ENCODE peak calls at places on chromosome 17, in eight cellular contexts. One of them, this sample, is unnamed.
A peak's percentile ranks its signal among the peaks of the same experiment; 100 is the strongest.

GRCh38 chr17:28173071-28173561 is 130.6 kb downstream of the NLK start:
- ATAC-seq in aorta: no peak
- ATAC-seq in Right ventricle myocardium inferior: no peak
- ATAC-seq in left lung: no peak
- ATAC-seq in CD4-positive, alpha-beta T cell: no peak
- ATAC-seq in RWPE2: no peak
- ATAC-seq in body of pancreas: no peak
- ATAC-seq in activated naive CD4-positive, alpha-beta T cell treated with anti-CD3 and anti-CD28 coated beads, Interleukin-2, amount 50 U/mL, for 72 hours: no peak
- ATAC-seq in this sample: no peak

GRCh38 chr17:61809816-61810392 is 53.4 kb downstream of the BRIP1 start:
- ATAC-seq in body of pancreas: no peak
- ATAC-seq in activated naive CD4-positive, alpha-beta T cell treated with anti-CD3 and anti-CD28 coated beads, Interleukin-2, amount 50 U/mL, for 72 hours: no peak
- ATAC-seq in Right ventricle myocardium inferior: no peak
- ATAC-seq in CD4-positive, alpha-beta T cell: no peak
- ATAC-seq in RWPE2: peak; percentile 64
- ATAC-seq in left lung: no peak
- ATAC-seq in aorta: no peak
- ATAC-seq in this sample: no peak

GRCh38 chr17:72735602-72736001 is 356.9 kb downstream of the SLC39A11 start:
- ATAC-seq in activated naive CD4-positive, alpha-beta T cell treated with anti-CD3 and anti-CD28 coated beads, Interleukin-2, amount 50 U/mL, for 72 hours: no peak
- ATAC-seq in CD4-positive, alpha-beta T cell: no peak
- ATAC-seq in Right ventricle myocardium inferior: no peak
- ATAC-seq in body of pancreas: no peak
- ATAC-seq in left lung: no peak
- ATAC-seq in aorta: no peak
- ATAC-seq in RWPE2: no peak
- ATAC-seq in this sample: no peak

GRCh38 chr17:41324180-41325075 is 8.9 kb upstream of the KRTAP17-1 start:
- ATAC-seq in left lung: peak; percentile 72
- ATAC-seq in RWPE2: peak; percentile 68
- ATAC-seq in activated naive CD4-positive, alpha-beta T cell treated with anti-CD3 and anti-CD28 coated beads, Interleukin-2, amount 50 U/mL, for 72 hours: peak; percentile 49
- ATAC-seq in Right ventricle myocardium inferior: no peak
- ATAC-seq in aorta: no peak
- ATAC-seq in CD4-positive, alpha-beta T cell: no peak
- ATAC-seq in body of pancreas: peak; percentile 30
- ATAC-seq in this sample: peak; percentile 51

GRCh38 chr17:21363776-21364642 is 12.1 kb upstream of the KCNJ12 start:
- ATAC-seq in body of pancreas: no peak
- ATAC-seq in activated naive CD4-positive, alpha-beta T cell treated with anti-CD3 and anti-CD28 coated beads, Interleukin-2, amount 50 U/mL, for 72 hours: no peak
- ATAC-seq in left lung: no peak
- ATAC-seq in Right ventricle myocardium inferior: no peak
- ATAC-seq in aorta: no peak
- ATAC-seq in RWPE2: no peak
- ATAC-seq in CD4-positive, alpha-beta T cell: no peak
- ATAC-seq in this sample: no peak

GRCh38 chr17:29293890-29294579 is at the start of gene NUFIP2:
- ATAC-seq in left lung: peak; percentile 94
- ATAC-seq in aorta: peak; percentile 98
- ATAC-seq in body of pancreas: peak; percentile 96
- ATAC-seq in activated naive CD4-positive, alpha-beta T cell treated with anti-CD3 and anti-CD28 coated beads, Interleukin-2, amount 50 U/mL, for 72 hours: peak; percentile 90
- ATAC-seq in Right ventricle myocardium inferior: peak; percentile 97
- ATAC-seq in CD4-positive, alpha-beta T cell: peak; percentile 84
- ATAC-seq in RWPE2: peak; percentile 95
- ATAC-seq in this sample: peak; percentile 94

GRCh38 chr17:29412780-29413565 is 22.8 kb downstream of the TAOK1 start:
- ATAC-seq in aorta: no peak
- ATAC-seq in Right ventricle myocardium inferior: no peak
- ATAC-seq in activated naive CD4-positive, alpha-beta T cell treated with anti-CD3 and anti-CD28 coated beads, Interleukin-2, amount 50 U/mL, for 72 hours: peak; percentile 64
- ATAC-seq in CD4-positive, alpha-beta T cell: no peak
- ATAC-seq in left lung: peak; percentile 60
- ATAC-seq in RWPE2: peak; percentile 73
- ATAC-seq in body of pancreas: no peak
- ATAC-seq in this sample: peak; percentile 38

GRCh38 chr17:77147357-77147801 is 6.6 kb downstream of the SEC14L1 start:
- ATAC-seq in activated naive CD4-positive, alpha-beta T cell treated with anti-CD3 and anti-CD28 coated beads, Interleukin-2, amount 50 U/mL, for 72 hours: peak; percentile 56
- ATAC-seq in CD4-positive, alpha-beta T cell: no peak
- ATAC-seq in left lung: peak; percentile 67
- ATAC-seq in body of pancreas: peak; percentile 45
- ATAC-seq in aorta: no peak
- ATAC-seq in Right ventricle myocardium inferior: no peak
- ATAC-seq in RWPE2: no peak
- ATAC-seq in this sample: no peak

GRCh38 chr17:3828151-3828851 is 17.7 kb downstream of the NCBP3 start:
- ATAC-seq in CD4-positive, alpha-beta T cell: no peak
- ATAC-seq in aorta: no peak
- ATAC-seq in RWPE2: no peak
- ATAC-seq in left lung: no peak
- ATAC-seq in activated naive CD4-positive, alpha-beta T cell treated with anti-CD3 and anti-CD28 coated beads, Interleukin-2, amount 50 U/mL, for 72 hours: no peak
- ATAC-seq in body of pancreas: no peak
- ATAC-seq in Right ventricle myocardium inferior: peak; percentile 87
- ATAC-seq in this sample: no peak

GRCh38 chr17:73320601-73321264 is 8.9 kb upstream of the CDC42EP4 start:
- ATAC-seq in CD4-positive, alpha-beta T cell: no peak
- ATAC-seq in aorta: no peak
- ATAC-seq in activated naive CD4-positive, alpha-beta T cell treated with anti-CD3 and anti-CD28 coated beads, Interleukin-2, amount 50 U/mL, for 72 hours: no peak
- ATAC-seq in RWPE2: no peak
- ATAC-seq in body of pancreas: no peak
- ATAC-seq in Right ventricle myocardium inferior: no peak
- ATAC-seq in left lung: no peak
- ATAC-seq in this sample: no peak

GRCh38 chr17:81576621-81577277 is 24.6 kb upstream of the FAAP100 start:
- ATAC-seq in left lung: peak; percentile 77
- ATAC-seq in body of pancreas: peak; percentile 33
- ATAC-seq in activated naive CD4-positive, alpha-beta T cell treated with anti-CD3 and anti-CD28 coated beads, Interleukin-2, amount 50 U/mL, for 72 hours: no peak
- ATAC-seq in RWPE2: peak; percentile 83
- ATAC-seq in Right ventricle myocardium inferior: no peak
- ATAC-seq in aorta: no peak
- ATAC-seq in CD4-positive, alpha-beta T cell: no peak
- ATAC-seq in this sample: no peak

GRCh38 chr17:79714746-79715145 is 16.0 kb upstream of the ENPP7 start:
- ATAC-seq in CD4-positive, alpha-beta T cell: no peak
- ATAC-seq in RWPE2: no peak
- ATAC-seq in activated naive CD4-positive, alpha-beta T cell treated with anti-CD3 and anti-CD28 coated beads, Interleukin-2, amount 50 U/mL, for 72 hours: no peak
- ATAC-seq in Right ventricle myocardium inferior: no peak
- ATAC-seq in left lung: no peak
- ATAC-seq in aorta: no peak
- ATAC-seq in body of pancreas: no peak
- ATAC-seq in this sample: no peak

GRCh38 chr17:65553009-65553645 is 8.3 kb downstream of the AXIN2 start:
- ATAC-seq in activated naive CD4-positive, alpha-beta T cell treated with anti-CD3 and anti-CD28 coated beads, Interleukin-2, amount 50 U/mL, for 72 hours: peak; percentile 67
- ATAC-seq in aorta: no peak
- ATAC-seq in CD4-positive, alpha-beta T cell: no peak
- ATAC-seq in left lung: no peak
- ATAC-seq in Right ventricle myocardium inferior: no peak
- ATAC-seq in body of pancreas: no peak
- ATAC-seq in RWPE2: no peak
- ATAC-seq in this sample: no peak

GRCh38 chr17:56823848-56824247 is 9.9 kb downstream of the C17orf67 start:
- ATAC-seq in left lung: no peak
- ATAC-seq in body of pancreas: no peak
- ATAC-seq in aorta: no peak
- ATAC-seq in RWPE2: no peak
- ATAC-seq in CD4-positive, alpha-beta T cell: no peak
- ATAC-seq in activated naive CD4-positive, alpha-beta T cell treated with anti-CD3 and anti-CD28 coated beads, Interleukin-2, amount 50 U/mL, for 72 hours: no peak
- ATAC-seq in Right ventricle myocardium inferior: no peak
- ATAC-seq in this sample: no peak

GRCh38 chr17:31967643-31968042 is 30.8 kb downstream of the SUZ12 start:
- ATAC-seq in aorta: no peak
- ATAC-seq in body of pancreas: no peak
- ATAC-seq in left lung: no peak
- ATAC-seq in activated naive CD4-positive, alpha-beta T cell treated with anti-CD3 and anti-CD28 coated beads, Interleukin-2, amount 50 U/mL, for 72 hours: no peak
- ATAC-seq in CD4-positive, alpha-beta T cell: no peak
- ATAC-seq in RWPE2: no peak
- ATAC-seq in Right ventricle myocardium inferior: no peak
- ATAC-seq in this sample: no peak

GRCh38 chr17:56173026-56173425 is 19.8 kb downstream of the ANKFN1 start:
- ATAC-seq in Right ventricle myocardium inferior: peak; percentile 26
- ATAC-seq in activated naive CD4-positive, alpha-beta T cell treated with anti-CD3 and anti-CD28 coated beads, Interleukin-2, amount 50 U/mL, for 72 hours: no peak
- ATAC-seq in aorta: no peak
- ATAC-seq in CD4-positive, alpha-beta T cell: no peak
- ATAC-seq in left lung: peak; percentile 8
- ATAC-seq in RWPE2: no peak
- ATAC-seq in body of pancreas: no peak
- ATAC-seq in this sample: no peak

GRCh38 chr17:64378890-64379354 is 11.7 kb downstream of the PECAM1 start:
- ATAC-seq in aorta: no peak
- ATAC-seq in RWPE2: no peak
- ATAC-seq in Right ventricle myocardium inferior: no peak
- ATAC-seq in left lung: peak; percentile 22
- ATAC-seq in activated naive CD4-positive, alpha-beta T cell treated with anti-CD3 and anti-CD28 coated beads, Interleukin-2, amount 50 U/mL, for 72 hours: no peak
- ATAC-seq in CD4-positive, alpha-beta T cell: no peak
- ATAC-seq in body of pancreas: no peak
- ATAC-seq in this sample: no peak

GRCh38 chr17:62804025-62804424 is 4.1 kb downstream of the MARCHF10 start:
- ATAC-seq in CD4-positive, alpha-beta T cell: no peak
- ATAC-seq in RWPE2: no peak
- ATAC-seq in left lung: no peak
- ATAC-seq in Right ventricle myocardium inferior: no peak
- ATAC-seq in activated naive CD4-positive, alpha-beta T cell treated with anti-CD3 and anti-CD28 coated beads, Interleukin-2, amount 50 U/mL, for 72 hours: no peak
- ATAC-seq in body of pancreas: no peak
- ATAC-seq in aorta: no peak
- ATAC-seq in this sample: no peak

GRCh38 chr17:75433223-75433622 is 23.2 kb upstream of the TMEM94 start:
- ATAC-seq in RWPE2: no peak
- ATAC-seq in activated naive CD4-positive, alpha-beta T cell treated with anti-CD3 and anti-CD28 coated beads, Interleukin-2, amount 50 U/mL, for 72 hours: no peak
- ATAC-seq in CD4-positive, alpha-beta T cell: no peak
- ATAC-seq in aorta: no peak
- ATAC-seq in Right ventricle myocardium inferior: no peak
- ATAC-seq in body of pancreas: no peak
- ATAC-seq in left lung: no peak
- ATAC-seq in this sample: no peak

GRCh38 chr17:4365628-4366311 is 705 bp downstream of the UBE2G1 start:
- ATAC-seq in Right ventricle myocardium inferior: peak; percentile 7
- ATAC-seq in aorta: peak; percentile 53
- ATAC-seq in RWPE2: peak; percentile 28
- ATAC-seq in activated naive CD4-positive, alpha-beta T cell treated with anti-CD3 and anti-CD28 coated beads, Interleukin-2, amount 50 U/mL, for 72 hours: peak; percentile 18
- ATAC-seq in body of pancreas: peak; percentile 12
- ATAC-seq in CD4-positive, alpha-beta T cell: no peak
- ATAC-seq in left lung: peak; percentile 26
- ATAC-seq in this sample: peak; percentile 23

GRCh38 chr17:39834017-39834416 is 30.1 kb downstream of the IKZF3 start:
- ATAC-seq in RWPE2: no peak
- ATAC-seq in activated naive CD4-positive, alpha-beta T cell treated with anti-CD3 and anti-CD28 coated beads, Interleukin-2, amount 50 U/mL, for 72 hours: peak; percentile 98
- ATAC-seq in body of pancreas: no peak
- ATAC-seq in aorta: no peak
- ATAC-seq in CD4-positive, alpha-beta T cell: no peak
- ATAC-seq in left lung: no peak
- ATAC-seq in Right ventricle myocardium inferior: no peak
- ATAC-seq in this sample: no peak

GRCh38 chr17:20262116-20262977 is 205.0 kb downstream of the LGALS9B start:
- ATAC-seq in RWPE2: no peak
- ATAC-seq in left lung: no peak
- ATAC-seq in CD4-positive, alpha-beta T cell: peak; percentile 89
- ATAC-seq in activated naive CD4-positive, alpha-beta T cell treated with anti-CD3 and anti-CD28 coated beads, Interleukin-2, amount 50 U/mL, for 72 hours: peak; percentile 61
- ATAC-seq in aorta: no peak
- ATAC-seq in Right ventricle myocardium inferior: no peak
- ATAC-seq in body of pancreas: no peak
- ATAC-seq in this sample: no peak

GRCh38 chr17:79097226-79098055 is 22.8 kb downstream of the ENGASE start:
- ATAC-seq in Right ventricle myocardium inferior: no peak
- ATAC-seq in aorta: no peak
- ATAC-seq in RWPE2: no peak
- ATAC-seq in CD4-positive, alpha-beta T cell: no peak
- ATAC-seq in activated naive CD4-positive, alpha-beta T cell treated with anti-CD3 and anti-CD28 coated beads, Interleukin-2, amount 50 U/mL, for 72 hours: peak; percentile 25
- ATAC-seq in body of pancreas: no peak
- ATAC-seq in left lung: no peak
- ATAC-seq in this sample: no peak

GRCh38 chr17:17783825-17784598 is 52.8 kb downstream of the SREBF1 start:
- ATAC-seq in left lung: peak; percentile 7
- ATAC-seq in RWPE2: no peak
- ATAC-seq in body of pancreas: peak; percentile 3
- ATAC-seq in activated naive CD4-positive, alpha-beta T cell treated with anti-CD3 and anti-CD28 coated beads, Interleukin-2, amount 50 U/mL, for 72 hours: peak; percentile 3
- ATAC-seq in Right ventricle myocardium inferior: peak; percentile 8
- ATAC-seq in aorta: no peak
- ATAC-seq in CD4-positive, alpha-beta T cell: no peak
- ATAC-seq in this sample: no peak

GRCh38 chr17:4101127-4101798 is 41.6 kb downstream of the ZZEF1 start:
- ATAC-seq in Right ventricle myocardium inferior: peak; percentile 13
- ATAC-seq in aorta: no peak
- ATAC-seq in body of pancreas: no peak
- ATAC-seq in left lung: peak; percentile 63
- ATAC-seq in RWPE2: no peak
- ATAC-seq in CD4-positive, alpha-beta T cell: peak; percentile 82
- ATAC-seq in activated naive CD4-positive, alpha-beta T cell treated with anti-CD3 and anti-CD28 coated beads, Interleukin-2, amount 50 U/mL, for 72 hours: peak; percentile 34
- ATAC-seq in this sample: peak; percentile 20

GRCh38 chr17:64455993-64456885 is 7.3 kb downstream of the MILR1 start:
- ATAC-seq in RWPE2: no peak
- ATAC-seq in CD4-positive, alpha-beta T cell: peak; percentile 59
- ATAC-seq in body of pancreas: no peak
- ATAC-seq in left lung: peak; percentile 35
- ATAC-seq in activated naive CD4-positive, alpha-beta T cell treated with anti-CD3 and anti-CD28 coated beads, Interleukin-2, amount 50 U/mL, for 72 hours: no peak
- ATAC-seq in aorta: no peak
- ATAC-seq in Right ventricle myocardium inferior: peak; percentile 28
- ATAC-seq in this sample: peak; percentile 24

GRCh38 chr17:38536661-38537060 is 69.1 kb downstream of the SRCIN1 start:
- ATAC-seq in body of pancreas: no peak
- ATAC-seq in CD4-positive, alpha-beta T cell: no peak
- ATAC-seq in activated naive CD4-positive, alpha-beta T cell treated with anti-CD3 and anti-CD28 coated beads, Interleukin-2, amount 50 U/mL, for 72 hours: no peak
- ATAC-seq in aorta: no peak
- ATAC-seq in RWPE2: no peak
- ATAC-seq in left lung: no peak
- ATAC-seq in Right ventricle myocardium inferior: no peak
- ATAC-seq in this sample: no peak

GRCh38 chr17:49547566-49547965 is 28.1 kb upstream of the NXPH3 start:
- ATAC-seq in left lung: no peak
- ATAC-seq in RWPE2: no peak
- ATAC-seq in activated naive CD4-positive, alpha-beta T cell treated with anti-CD3 and anti-CD28 coated beads, Interleukin-2, amount 50 U/mL, for 72 hours: no peak
- ATAC-seq in body of pancreas: peak; percentile 36
- ATAC-seq in aorta: no peak
- ATAC-seq in Right ventricle myocardium inferior: peak; percentile 84
- ATAC-seq in CD4-positive, alpha-beta T cell: no peak
- ATAC-seq in this sample: no peak

GRCh38 chr17:2266865-2267228 is 36.7 kb downstream of the SMG6 start:
- ATAC-seq in left lung: no peak
- ATAC-seq in aorta: no peak
- ATAC-seq in activated naive CD4-positive, alpha-beta T cell treated with anti-CD3 and anti-CD28 coated beads, Interleukin-2, amount 50 U/mL, for 72 hours: no peak
- ATAC-seq in body of pancreas: no peak
- ATAC-seq in RWPE2: no peak
- ATAC-seq in Right ventricle myocardium inferior: no peak
- ATAC-seq in CD4-positive, alpha-beta T cell: no peak
- ATAC-seq in this sample: no peak

GRCh38 chr17:9360610-9361571 is 214.7 kb downstream of the STX8 start:
- ATAC-seq in Right ventricle myocardium inferior: peak; percentile 72
- ATAC-seq in activated naive CD4-positive, alpha-beta T cell treated with anti-CD3 and anti-CD28 coated beads, Interleukin-2, amount 50 U/mL, for 72 hours: no peak
- ATAC-seq in CD4-positive, alpha-beta T cell: no peak
- ATAC-seq in left lung: peak; percentile 82
- ATAC-seq in body of pancreas: peak; percentile 60
- ATAC-seq in RWPE2: peak; percentile 76
- ATAC-seq in aorta: peak; percentile 67
- ATAC-seq in this sample: no peak

GRCh38 chr17:38867179-38867994 is 2.5 kb upstream of the LASP1 start:
- ATAC-seq in body of pancreas: no peak
- ATAC-seq in activated naive CD4-positive, alpha-beta T cell treated with anti-CD3 and anti-CD28 coated beads, Interleukin-2, amount 50 U/mL, for 72 hours: no peak
- ATAC-seq in Right ventricle myocardium inferior: no peak
- ATAC-seq in aorta: no peak
- ATAC-seq in CD4-positive, alpha-beta T cell: no peak
- ATAC-seq in left lung: no peak
- ATAC-seq in RWPE2: no peak
- ATAC-seq in this sample: no peak

GRCh38 chr17:7471729-7472128 is 7.7 kb downstream of the ZBTB4 start:
- ATAC-seq in CD4-positive, alpha-beta T cell: peak; percentile 27
- ATAC-seq in activated naive CD4-positive, alpha-beta T cell treated with anti-CD3 and anti-CD28 coated beads, Interleukin-2, amount 50 U/mL, for 72 hours: no peak
- ATAC-seq in RWPE2: no peak
- ATAC-seq in body of pancreas: no peak
- ATAC-seq in left lung: no peak
- ATAC-seq in aorta: no peak
- ATAC-seq in Right ventricle myocardium inferior: no peak
- ATAC-seq in this sample: no peak

GRCh38 chr17:63431939-63432804 is 13.9 kb downstream of the CYB561 start:
- ATAC-seq in Right ventricle myocardium inferior: no peak
- ATAC-seq in body of pancreas: no peak
- ATAC-seq in left lung: peak; percentile 62
- ATAC-seq in RWPE2: no peak
- ATAC-seq in aorta: no peak
- ATAC-seq in activated naive CD4-positive, alpha-beta T cell treated with anti-CD3 and anti-CD28 coated beads, Interleukin-2, amount 50 U/mL, for 72 hours: no peak
- ATAC-seq in CD4-positive, alpha-beta T cell: no peak
- ATAC-seq in this sample: no peak

GRCh38 chr17:41505836-41506767 is 690 bp upstream of the KRT13 start:
- ATAC-seq in aorta: no peak
- ATAC-seq in body of pancreas: no peak
- ATAC-seq in activated naive CD4-positive, alpha-beta T cell treated with anti-CD3 and anti-CD28 coated beads, Interleukin-2, amount 50 U/mL, for 72 hours: no peak
- ATAC-seq in CD4-positive, alpha-beta T cell: no peak
- ATAC-seq in left lung: peak; percentile 75
- ATAC-seq in Right ventricle myocardium inferior: no peak
- ATAC-seq in RWPE2: no peak
- ATAC-seq in this sample: no peak